ENCODE peak calls at places on chromosomes 7 and 10, in eight cellular contexts. D is GM12878, A is stomach, X is A549, F is ovary, U is sigmoid colon, M is suprapubic skin, Z is tibial nerve. T is an unnamed sample.

GRCh38 chr10:120750167-120750566 is 101.0 kb upstream of the WDR11 start:
- DNase-seq in A (no peak), M (no peak), D (peak), F (no peak), Z (no peak), U (no peak), X (no peak), T (no peak)

GRCh38 chr10:57880441-57881301 is 387.0 kb downstream of the IPMK start:
- DNase-seq in A (no peak), D (no peak), U (no peak), Z (no peak), F (no peak), X (no peak), M (no peak), T (no peak)

GRCh38 chr7:20270867-20271266 is 53.7 kb upstream of the MACC1 start:
- DNase-seq in F (no peak), D (peak), X (no peak), U (no peak), Z (no peak), A (no peak), M (no peak), T (no peak)

GRCh38 chr10:45035673-45036072 is 35.0 kb downstream of the ZNF22 start:
- DNase-seq in X (no peak), M (no peak), U (no peak), D (no peak), Z (no peak), F (no peak), A (no peak), T (no peak)

GRCh38 chr7:130242198-130243014 is 24.3 kb upstream of the CPA2 start:
- DNase-seq in M (no peak), Z (peak), U (no peak), A (peak), X (peak), F (no peak), D (peak), T (no peak)

GRCh38 chr7:23654508-23654907 is 25.5 kb upstream of the FAM221A start:
- DNase-seq in U (no peak), X (peak), A (peak), D (no peak), M (no peak), F (no peak), Z (no peak), T (no peak)

GRCh38 chr7:66050990-66051424 is 24.6 kb upstream of the ASL start:
- DNase-seq in U (no peak), A (peak), Z (no peak), X (peak), D (no peak), M (no peak), F (no peak), T (no peak)

GRCh38 chr10:50394832-50395231 is 143.5 kb upstream of the ASAH2 start:
- DNase-seq in D (no peak), M (no peak), Z (no peak), X (no peak), U (no peak), A (no peak), F (no peak), T (no peak)

GRCh38 chr10:49398000-49398861 is 2.3 kb upstream of the DRGX start:
- DNase-seq in A (no peak), D (no peak), M (no peak), X (peak), F (no peak), U (no peak), Z (peak), T (peak)

GRCh38 chr7:77985974-77986339 is 187.4 kb downstream of the PHTF2 start:
- DNase-seq in A (no peak), X (no peak), D (no peak), U (no peak), F (no peak), Z (no peak), M (no peak), T (no peak)

GRCh38 chr7:129493555-129493954 is 8.8 kb upstream of the SMKR1 start:
- DNase-seq in U (no peak), D (no peak), X (no peak), Z (no peak), M (no peak), F (no peak), A (no peak), T (no peak)

GRCh38 chr10:60604356-60604755 is 173.9 kb upstream of the CDK1 start:
- DNase-seq in M (no peak), A (no peak), D (no peak), X (no peak), U (no peak), F (no peak), Z (no peak), T (no peak)

GRCh38 chr10:58615237-58615935 is 102.7 kb downstream of the BICC1 start:
- DNase-seq in X (no peak), D (no peak), F (no peak), U (no peak), M (no peak), A (no peak), Z (no peak), T (no peak)

GRCh38 chr10:132630666-132631347 is 93.2 kb downstream of the INPP5A start:
- DNase-seq in Z (peak), F (peak), A (peak), M (peak), X (no peak), U (peak), D (no peak), T (no peak)

GRCh38 chr7:143394777-143395176 is 13.6 kb downstream of the ZYX start:
- DNase-seq in A (no peak), M (no peak), X (no peak), Z (no peak), D (no peak), U (peak), F (no peak), T (no peak)

GRCh38 chr10:22437620-22438588 is 92.6 kb downstream of the SPAG6 start:
- DNase-seq in F (no peak), U (peak), M (peak), X (no peak), Z (peak), A (peak), D (no peak), T (no peak)

GRCh38 chr7:28225581-28225980 is 45.0 kb upstream of the JAZF1 start:
- DNase-seq in D (no peak), F (no peak), Z (no peak), M (no peak), X (no peak), A (no peak), U (no peak), T (no peak)

GRCh38 chr7:81232084-81232799 is 313.4 kb upstream of the SEMA3C start:
- DNase-seq in M (no peak), D (no peak), A (peak), U (no peak), F (no peak), X (no peak), Z (no peak), T (peak)

GRCh38 chr7:19707240-19707639 is 1.6 kb downstream of the POLR1F start:
- DNase-seq in D (no peak), U (no peak), A (no peak), M (no peak), X (no peak), F (no peak), Z (no peak), T (no peak)

GRCh38 chr10:101292194-101293006 is 61.6 kb upstream of the BTRC start:
- DNase-seq in M (no peak), D (no peak), F (no peak), Z (no peak), U (no peak), X (no peak), A (no peak), T (peak)

GRCh38 chr7:138460176-138460648 is at the start of gene TRIM24:
- DNase-seq in A (no peak), D (no peak), M (peak), F (peak), U (peak), Z (peak), X (no peak), T (no peak)

GRCh38 chr7:116614509-116615285 is 57.3 kb upstream of the MET start:
- DNase-seq in Z (no peak), D (no peak), F (no peak), A (no peak), U (no peak), M (no peak), X (peak), T (no peak)

GRCh38 chr7:30472771-30473392 is 5.7 kb downstream of the NOD1 start:
- DNase-seq in D (no peak), F (no peak), X (no peak), M (no peak), Z (no peak), A (no peak), U (peak), T (no peak)

GRCh38 chr7:92768501-92769360 is 67.6 kb downstream of the CDK6 start:
- DNase-seq in F (no peak), Z (no peak), M (no peak), D (peak), U (no peak), X (no peak), A (no peak), T (no peak)

GRCh38 chr7:132996581-132997242 is 85.2 kb downstream of the CHCHD3 start:
- DNase-seq in Z (no peak), X (no peak), D (no peak), M (no peak), A (no peak), F (no peak), U (no peak), T (no peak)

GRCh38 chr7:27972272-27972671 is 208.3 kb downstream of the JAZF1 start:
- DNase-seq in F (no peak), X (no peak), A (no peak), M (no peak), Z (no peak), D (no peak), U (no peak), T (no peak)

GRCh38 chr7:93006480-93007095 is 111.2 kb downstream of the SAMD9 start:
- DNase-seq in X (no peak), F (no peak), A (no peak), M (no peak), Z (no peak), D (no peak), U (no peak), T (no peak)

GRCh38 chr7:152081088-152081487 is 55.6 kb downstream of the GALNT11 start:
- DNase-seq in Z (no peak), A (no peak), F (no peak), X (peak), U (no peak), D (no peak), M (no peak), T (no peak)

GRCh38 chr10:97633921-97634320 is 621 bp upstream of the MORN4 start:
- DNase-seq in D (no peak), Z (no peak), X (peak), M (no peak), F (no peak), A (no peak), U (no peak), T (no peak)

GRCh38 chr7:103073989-103074518 is 542 bp downstream of the FBXL13 start:
- DNase-seq in A (peak), Z (peak), M (no peak), U (no peak), F (peak), D (no peak), X (peak), T (peak)

GRCh38 chr7:64630496-64630895 is 35.4 kb upstream of the ZNF107 start:
- DNase-seq in X (peak), Z (no peak), A (no peak), D (no peak), U (no peak), F (no peak), M (no peak), T (no peak)

GRCh38 chr7:116200963-116201362 is 9.4 kb upstream of the TES start:
- DNase-seq in D (no peak), Z (no peak), U (no peak), M (no peak), A (no peak), X (no peak), F (no peak), T (no peak)

GRCh38 chr10:98460837-98461499 is 14.2 kb upstream of the HPS1 start:
- DNase-seq in F (peak), Z (peak), D (no peak), U (peak), X (peak), A (peak), M (peak), T (peak)

GRCh38 chr7:28793383-28793782 is 164.7 kb downstream of the TRIL start:
- DNase-seq in X (no peak), U (no peak), A (no peak), F (no peak), Z (no peak), M (no peak), D (no peak), T (no peak)

GRCh38 chr10:86804805-86805204 is 48.4 kb downstream of the BMPR1A start:
- DNase-seq in D (no peak), A (no peak), X (no peak), U (no peak), F (no peak), M (no peak), Z (no peak), T (no peak)
- TF ChIP-seq EP300 in D (no peak), A (no peak), X (no peak), U (no peak), F (no peak), M (no peak), Z (no peak), T (no peak)

DNA sequence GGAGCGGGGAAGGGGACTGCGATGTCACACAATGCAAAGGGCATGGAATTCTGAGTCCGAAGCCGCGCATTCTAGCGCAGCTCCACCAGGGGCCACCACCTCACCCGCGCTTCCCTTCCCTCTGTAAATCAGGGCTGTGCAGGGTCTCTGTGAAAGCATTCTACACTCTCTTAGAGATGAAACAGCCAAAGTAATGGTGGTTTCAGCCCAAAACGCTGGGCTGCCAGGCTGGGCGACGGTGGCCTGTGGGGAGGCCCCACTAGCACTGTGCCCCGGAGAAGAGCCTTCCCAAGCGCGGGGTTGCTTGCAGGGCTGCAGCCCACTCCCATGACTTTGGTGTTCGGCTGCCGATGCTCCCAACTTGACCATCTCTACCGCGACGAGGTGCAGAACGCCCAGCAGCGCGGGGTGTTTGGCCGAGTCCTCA is 11.4 kb downstream of the ATG9B start:
- DNase-seq in U (peak), M (no peak), X (peak), Z (no peak), A (no peak), D (no peak), F (no peak), T (no peak)
- H3K27ac ChIP-seq in U (no peak), M (no peak), X (no peak), Z (no peak), A (no peak), D (no peak), F (no peak), T (no peak)

DNA sequence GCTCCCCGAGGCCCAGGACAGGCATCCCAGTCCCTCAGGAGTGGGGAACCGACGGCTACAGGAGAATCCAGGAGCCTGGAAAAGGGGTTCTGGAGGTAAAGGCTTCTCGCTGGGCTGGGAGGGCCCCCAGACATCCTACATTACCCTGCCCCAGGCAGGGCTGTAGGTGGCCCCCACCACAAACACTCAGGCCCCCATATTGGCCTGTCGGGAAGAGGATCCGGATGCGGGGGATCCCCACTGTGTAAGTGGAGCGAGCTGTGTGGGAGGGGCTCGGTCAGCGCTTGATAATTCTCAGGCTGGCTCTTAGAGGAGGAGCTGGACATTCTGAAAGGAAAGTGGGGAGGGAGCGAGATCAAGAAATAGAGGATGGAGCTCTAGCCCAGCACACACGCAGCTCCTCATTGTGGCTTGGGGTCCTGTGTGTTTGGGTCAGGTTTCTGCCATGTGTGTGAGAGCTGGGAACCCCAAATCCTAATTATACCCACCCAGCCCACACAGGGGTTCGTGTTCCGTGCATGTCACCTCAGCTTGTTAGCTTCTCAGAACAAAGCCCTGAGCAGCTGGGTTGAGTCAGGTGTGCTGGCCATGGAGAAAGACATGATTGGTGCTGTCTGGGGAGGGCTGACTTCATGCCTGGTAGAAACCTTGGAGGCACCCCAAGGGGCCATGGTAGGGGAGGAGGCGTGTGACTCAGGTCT is 49.4 kb downstream of the ZNF467 start:
- DNase-seq in X (no peak), M (no peak), U (peak), Z (no peak), A (no peak), F (no peak), D (no peak), T (no peak)
- TF ChIP-seq EP300 in X (no peak), M (no peak), U (no peak), Z (no peak), A (no peak), F (no peak), D (no peak), T (no peak)

GRCh38 chr10:122286872-122287271 is 15.8 kb downstream of the BTBD16 start:
- DNase-seq in X (no peak), A (no peak), Z (no peak), U (peak), D (no peak), F (no peak), M (no peak), T (peak)

GRCh38 chr10:122288917-122289316 is 17.8 kb downstream of the BTBD16 start:
- DNase-seq in X (no peak), D (no peak), A (no peak), M (no peak), F (no peak), U (peak), Z (no peak), T (no peak)

GRCh38 chr10:122282909-122283308 is 11.8 kb downstream of the BTBD16 start:
- DNase-seq in X (no peak), U (peak), Z (no peak), D (no peak), F (no peak), A (peak), M (no peak), T (no peak)

GRCh38 chr10:122287584-122287983 is 16.5 kb downstream of the BTBD16 start:
- DNase-seq in D (no peak), U (peak), A (no peak), Z (no peak), M (no peak), F (no peak), X (no peak), T (no peak)

DNA sequence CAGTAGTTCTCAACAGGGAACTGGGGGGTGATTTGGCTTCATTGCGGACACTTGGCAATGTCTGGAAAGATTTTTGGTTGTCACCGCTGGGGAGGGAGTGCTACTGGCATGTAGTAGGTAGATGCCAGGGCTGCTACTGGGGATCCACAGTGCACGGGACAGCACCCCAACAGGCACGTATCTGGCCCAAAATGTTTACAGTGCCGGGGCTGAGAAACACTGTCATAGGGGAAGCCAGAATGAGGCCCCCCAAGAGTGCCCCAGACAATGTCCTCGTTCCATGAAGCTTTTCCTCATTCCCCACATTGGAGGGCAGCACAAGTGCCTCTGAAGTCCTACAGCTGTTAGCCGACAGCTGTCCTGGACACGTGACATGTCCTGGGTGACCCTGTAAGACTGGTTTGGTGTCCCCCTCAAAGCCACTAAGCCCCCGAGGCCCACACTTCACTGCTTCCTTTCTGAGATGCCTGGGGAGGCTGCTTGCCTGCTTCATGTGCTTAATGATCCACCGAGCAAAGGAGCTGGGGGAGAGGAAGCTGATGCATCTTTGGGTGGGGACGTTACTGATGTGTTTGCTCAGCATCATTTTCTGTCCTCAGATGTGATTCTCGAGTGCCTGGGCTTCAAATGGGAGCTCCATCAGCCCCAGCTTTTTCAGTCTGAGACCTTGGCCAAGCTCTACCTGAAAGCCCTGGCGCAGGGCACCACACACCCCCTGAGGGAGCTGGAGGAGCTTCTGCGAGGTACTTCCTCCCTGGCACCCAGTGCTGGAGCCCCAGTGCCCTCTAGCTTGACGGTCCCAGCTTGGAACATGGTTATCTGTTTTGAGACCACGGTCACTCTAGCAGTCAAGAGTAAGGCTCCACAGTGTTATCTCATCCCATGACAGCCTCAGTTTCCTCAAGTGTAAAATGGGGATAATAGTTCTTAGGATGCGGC is 14.7 kb downstream of the BTBD16 start:
- DNase-seq in Z (no peak), A (peak), M (no peak), F (no peak), X (no peak), D (no peak), U (peak), T (no peak)
- H3K27ac ChIP-seq in Z (no peak), A (no peak), M (no peak), F (no peak), X (no peak), D (no peak), U (peak), T (no peak)

GRCh38 chr7:42110333-42110732 is 126.7 kb downstream of the GLI3 start:
- DNase-seq in U (no peak), Z (no peak), M (no peak), F (no peak), D (no peak), A (no peak), X (no peak), T (no peak)
- TF ChIP-seq EP300 in U (no peak), Z (no peak), M (no peak), F (no peak), D (no peak), A (no peak), X (no peak), T (no peak)

DNA sequence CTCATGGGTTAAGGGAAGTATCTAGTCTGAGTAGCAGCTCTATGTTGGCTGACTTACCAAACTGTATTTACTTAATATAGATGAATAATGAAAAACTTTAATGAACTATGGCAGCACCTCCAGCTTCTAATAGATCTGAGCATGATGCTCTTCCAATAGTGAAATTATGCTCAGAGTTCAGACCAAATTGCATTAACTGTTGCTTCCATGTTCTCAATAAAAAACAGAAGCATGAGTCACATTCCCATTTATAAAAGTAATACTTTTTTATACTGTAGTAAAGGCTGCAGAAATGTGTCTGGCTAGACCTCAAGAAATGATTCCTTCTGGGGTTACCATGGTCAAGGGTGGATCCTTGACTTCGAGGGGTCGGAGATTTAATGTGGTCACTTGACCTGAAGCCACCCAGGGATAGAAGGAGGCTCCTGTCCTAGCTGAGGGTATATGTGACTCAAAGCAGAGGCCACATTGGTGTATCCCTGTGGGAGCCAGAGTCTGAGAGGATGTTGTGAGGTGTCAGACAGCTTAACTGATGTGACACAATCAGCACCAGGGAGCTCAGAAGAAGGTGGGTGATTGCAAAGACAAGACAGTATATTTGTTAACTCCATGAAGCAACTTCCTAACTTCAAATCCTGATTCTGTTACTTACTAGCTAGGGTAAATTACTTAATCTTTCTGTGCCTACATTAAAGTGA is 19.8 kb upstream of the PLCE1 start:
- DNase-seq in U (no peak), X (no peak), A (no peak), F (no peak), D (no peak), M (no peak), Z (no peak), T (no peak)
- H3K27ac ChIP-seq in U (no peak), X (no peak), A (no peak), F (no peak), D (no peak), M (no peak), Z (no peak), T (no peak)

T was measured in upper lobe of left lung.